ENCODE peak calls at places on chromosomes 6 and 20, in six cellular contexts. X, P, B, D, T and Y are unnamed samples.

GRCh38 chr20:14553774-14554524 is 216.5 kb upstream of the FLRT3 start:
- DNase-seq in X (no peak), P (no peak), B (no peak), D (no peak), T (peak; percentile 38), Y (no peak)

GRCh38 chr20:52972190-52972937 is at the start of gene TSHZ2:
- DNase-seq in X (peak; percentile 64), P (peak; percentile 10), B (peak; percentile 9), D (no peak), T (peak; percentile 42), Y (no peak)

GRCh38 chr6:152482289-152482688 is 154.9 kb downstream of the SYNE1 start:
- DNase-seq in X (no peak), P (no peak), B (no peak), D (no peak), T (no peak), Y (no peak)

GRCh38 chr6:8080338-8081151 is 16.4 kb upstream of the BLOC1S5 start:
- DNase-seq in X (no peak), P (no peak), B (no peak), D (no peak), T (no peak), Y (no peak)

GRCh38 chr20:61813791-61814190 is 251.9 kb downstream of the TAF4 start:
- DNase-seq in X (no peak), P (no peak), B (no peak), D (no peak), T (peak; percentile 9), Y (no peak)

GRCh38 chr20:39214778-39215177 is 252.6 kb downstream of the DHX35 start:
- DNase-seq in X (no peak), P (no peak), B (no peak), D (no peak), T (no peak), Y (no peak)

GRCh38 chr20:24837721-24838456 is 111.2 kb upstream of the CST7 start:
- DNase-seq in X (no peak), P (no peak), B (no peak), D (no peak), T (no peak), Y (no peak)

GRCh38 chr6:152380351-152380767 is 256.8 kb downstream of the SYNE1 start:
- DNase-seq in X (no peak), P (peak; percentile 29), B (peak; percentile 91), D (no peak), T (no peak), Y (no peak)

GRCh38 chr20:33279261-33279910 is 3.6 kb upstream of the BPIFB1 start:
- DNase-seq in X (no peak), P (no peak), B (no peak), D (no peak), T (no peak), Y (no peak)

GRCh38 chr20:24696396-24696795 is 227.0 kb downstream of the SYNDIG1 start:
- DNase-seq in X (no peak), P (no peak), B (no peak), D (no peak), T (no peak), Y (no peak)

GRCh38 chr20:44586289-44586911 is 4.0 kb downstream of the PKIG start:
- DNase-seq in X (no peak), P (no peak), B (no peak), D (peak; percentile 54), T (no peak), Y (no peak)

GRCh38 chr6:47061631-47062300 is 19.6 kb upstream of the ADGRF1 start:
- DNase-seq in X (no peak), P (peak; percentile 50), B (peak; percentile 91), D (no peak), T (peak; percentile 41), Y (no peak)

GRCh38 chr6:15822835-15823234 is 160.0 kb upstream of the DTNBP1 start:
- DNase-seq in X (no peak), P (no peak), B (no peak), D (no peak), T (no peak), Y (no peak)

GRCh38 chr6:14638932-14639875 is 521.6 kb downstream of the CD83 start:
- DNase-seq in X (peak; percentile 31), P (peak; percentile 6), B (peak; percentile 58), D (peak; percentile 45), T (peak; percentile 79), Y (no peak)

GRCh38 chr20:59149678-59150504 is 13.7 kb upstream of the ZNF831 start:
- DNase-seq in X (no peak), P (no peak), B (no peak), D (no peak), T (no peak), Y (peak; percentile 36)

GRCh38 chr6:37698264-37699137 is 818 bp upstream of the MDGA1 start:
- DNase-seq in X (peak; percentile 63), P (peak; percentile 75), B (peak; percentile 62), D (peak; percentile 76), T (no peak), Y (no peak)

GRCh38 chr6:44576132-44576601 is 188.7 kb downstream of the CDC5L start:
- DNase-seq in X (no peak), P (no peak), B (peak; percentile 64), D (no peak), T (no peak), Y (no peak)

GRCh38 chr6:1212919-1213318 is 99.0 kb upstream of the FOXQ1 start:
- DNase-seq in X (no peak), P (no peak), B (no peak), D (no peak), T (no peak), Y (no peak)

GRCh38 chr20:58714923-58715708 is 22.5 kb downstream of the NPEPL1 start:
- DNase-seq in X (no peak), P (no peak), B (no peak), D (peak; percentile 10), T (no peak), Y (no peak)

GRCh38 chr6:45477278-45477677 is 99.5 kb upstream of the SUPT3H start:
- DNase-seq in X (no peak), P (no peak), B (no peak), D (no peak), T (no peak), Y (no peak)

GRCh38 chr6:157240059-157240959 is 83.0 kb downstream of the TMEM242 start:
- DNase-seq in X (peak; percentile 66), P (no peak), B (no peak), D (no peak), T (peak; percentile 60), Y (no peak)

GRCh38 chr6:125867483-125867935 is 76.7 kb downstream of the NCOA7 start:
- DNase-seq in X (no peak), P (no peak), B (no peak), D (no peak), T (no peak), Y (no peak)

GRCh38 chr6:170285482-170285881 is 5.4 kb downstream of the DLL1 start:
- DNase-seq in X (no peak), P (no peak), B (no peak), D (no peak), T (no peak), Y (no peak)

GRCh38 chr20:59434950-59435349 is 134.5 kb downstream of the EDN3 start:
- DNase-seq in X (no peak), P (no peak), B (no peak), D (no peak), T (no peak), Y (no peak)

GRCh38 chr6:17869753-17870050 is 117.7 kb downstream of the KIF13A start:
- DNase-seq in X (no peak), P (no peak), B (peak; percentile 31), D (no peak), T (no peak), Y (no peak)

GRCh38 chr6:137259349-137259748 is 40.2 kb upstream of the IFNGR1 start:
- DNase-seq in X (no peak), P (no peak), B (no peak), D (no peak), T (no peak), Y (no peak)

GRCh38 chr20:20364747-20365558 is 3.0 kb upstream of the INSM1 start:
- DNase-seq in X (no peak), P (no peak), B (no peak), D (no peak), T (no peak), Y (no peak)

GRCh38 chr20:4171538-4172116 is 156.3 kb upstream of the RNF24 start:
- DNase-seq in X (no peak), P (no peak), B (no peak), D (no peak), T (no peak), Y (no peak)

GRCh38 chr20:51275816-51276215 is 252.9 kb upstream of the KCNG1 start:
- DNase-seq in X (no peak), P (no peak), B (no peak), D (no peak), T (no peak), Y (no peak)